ENCODE peak calls at places on chromosome 1, in five cellular contexts. Q, E, S, O and R are unnamed samples.

GRCh38 chr1:155134858-155135415 is 715 bp upstream of the SLC50A1 start:
- DNase-seq in Q (peak; percentile 95), O (peak; percentile 92), E (peak; percentile 93), S (peak; percentile 89), R (peak; percentile 87)

GRCh38 chr1:90944006-90944405 is 77.8 kb downstream of the ZNF644 start:
- DNase-seq in O (no peak), Q (no peak), S (no peak), E (no peak), R (no peak)

GRCh38 chr1:22822371-22822770 is 111.7 kb downstream of the EPHB2 start:
- DNase-seq in S (peak; percentile 41), Q (no peak), O (no peak), E (no peak), R (no peak)

GRCh38 chr1:155277896-155278688 is 829 bp downstream of the HCN3 start:
- DNase-seq in O (no peak), E (peak; percentile 78), Q (peak; percentile 74), S (peak; percentile 87), R (peak; percentile 100)

GRCh38 chr1:181012203-181012520 is 10.5 kb downstream of the STX6 start:
- DNase-seq in Q (no peak), S (no peak), E (no peak), O (no peak), R (no peak)

GRCh38 chr1:12063141-12064072 is at the start of gene TNFRSF8:
- DNase-seq in O (no peak), Q (no peak), S (no peak), E (no peak), R (peak; percentile 87)

GRCh38 chr1:5770981-5771765 is 221.1 kb downstream of the NPHP4 start:
- DNase-seq in E (no peak), S (no peak), O (no peak), Q (no peak), R (peak; percentile 86)

GRCh38 chr1:53089478-53090226 is 27.6 kb downstream of the PODN start:
- DNase-seq in O (no peak), Q (peak; percentile 54), S (no peak), E (peak; percentile 53), R (no peak)

GRCh38 chr1:24126023-24126671 is 14.2 kb upstream of the MYOM3 start:
- DNase-seq in Q (no peak), S (no peak), O (no peak), E (no peak), R (no peak)

GRCh38 chr1:162327144-162327790 is 49.4 kb downstream of the SPATA46 start:
- DNase-seq in Q (no peak), O (no peak), E (no peak), S (no peak), R (no peak)

GRCh38 chr1:234486858-234487830 is 8.2 kb upstream of the TARBP1 start:
- DNase-seq in S (peak; percentile 37), E (peak; percentile 54), Q (peak; percentile 35), O (no peak), R (no peak)

GRCh38 chr1:234478152-234478480 is 863 bp downstream of the TARBP1 start:
- DNase-seq in S (peak; percentile 95), Q (peak; percentile 81), E (peak; percentile 76), O (no peak), R (no peak)

GRCh38 chr1:112715264-112716053 is at the start of gene PPM1J:
- DNase-seq in O (peak; percentile 89), Q (peak; percentile 100), E (peak; percentile 100), S (peak; percentile 100), R (peak; percentile 100)

GRCh38 chr1:214332950-214333798 is 52.2 kb downstream of the SMYD2 start:
- DNase-seq in Q (peak; percentile 57), S (no peak), E (peak; percentile 52), O (peak; percentile 15), R (peak; percentile 87)

GRCh38 chr1:92655197-92655801 is 129.6 kb downstream of the EVI5 start:
- DNase-seq in S (no peak), O (no peak), E (no peak), Q (no peak), R (no peak)

GRCh38 chr1:22619808-22620207 is 16.6 kb upstream of the C1QA start:
- DNase-seq in S (no peak), Q (no peak), O (no peak), E (no peak), R (no peak)

GRCh38 chr1:178548108-178548507 is 35.2 kb downstream of the TEX35 start:
- DNase-seq in E (no peak), S (no peak), O (no peak), Q (no peak), R (no peak)

GRCh38 chr1:59985901-59986735 is 59.5 kb upstream of the CYP2J2 start:
- DNase-seq in Q (no peak), O (no peak), E (no peak), S (no peak), R (no peak)

DNA sequence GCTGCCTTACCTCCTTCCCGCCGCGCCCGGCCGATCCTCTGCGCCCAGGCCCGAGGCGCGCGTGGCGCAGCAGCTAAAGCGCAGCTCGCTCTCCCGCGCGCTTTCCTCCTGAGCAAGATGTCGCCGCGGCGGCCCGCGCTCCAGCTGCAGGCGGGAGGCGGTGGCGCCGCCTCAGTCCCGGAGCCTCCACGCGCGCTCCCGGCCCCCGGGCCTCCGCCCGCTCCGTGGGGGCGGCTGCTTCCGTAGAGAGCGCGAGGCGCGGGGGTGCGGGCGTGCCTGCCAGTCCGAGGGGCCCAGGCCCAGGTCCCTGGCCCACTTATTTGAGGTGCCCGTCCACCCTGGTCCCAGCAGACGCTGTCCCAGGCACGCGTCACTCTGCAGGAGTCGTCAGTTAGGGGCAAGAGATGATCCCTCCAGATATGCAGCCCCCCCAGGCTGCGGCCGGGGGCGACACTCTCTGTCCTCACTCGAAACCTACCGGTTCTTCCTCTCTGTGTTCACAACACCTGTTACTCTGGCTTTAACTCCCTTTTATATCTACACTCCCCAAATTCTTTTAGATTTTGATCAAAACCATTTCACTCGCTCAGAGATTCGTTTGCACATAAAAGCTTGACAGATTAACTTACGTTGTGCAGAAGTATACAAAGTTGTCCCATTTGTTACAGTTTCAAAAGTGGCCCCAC is at the start of gene CCSAP:
- DNase-seq in S (peak; percentile 93), Q (peak; percentile 63), E (peak; percentile 49), O (no peak), R (peak; percentile 75)
- TF ChIP-seq CTCF in S (no peak), Q (peak; percentile 6), E (no peak), O (no peak), R (no peak)

GRCh38 chr1:99764439-99764838 is 2.0 kb downstream of the FRRS1 start:
- DNase-seq in E (no peak), S (no peak), Q (no peak), O (no peak), R (no peak)
- H3K4me3 ChIP-seq in E (no peak overlapping the region), S (no peak overlapping the region), Q (no peak overlapping the region), O (peak overlapping the region; percentile 82), R (peak overlapping the region; percentile 68)

GRCh38 chr1:226355679-226356583 is 47.0 kb upstream of the LIN9 start:
- DNase-seq in S (no peak), O (no peak), Q (peak; percentile 42), E (no peak), R (no peak)

GRCh38 chr1:226357416-226357815 is 48.5 kb upstream of the LIN9 start:
- DNase-seq in Q (no peak), E (no peak), S (no peak), O (no peak), R (no peak)

GRCh38 chr1:226351709-226352108 is 42.7 kb upstream of the LIN9 start:
- DNase-seq in E (no peak), O (no peak), Q (no peak), S (no peak), R (no peak)

GRCh38 chr1:226353698-226354525 is 44.9 kb upstream of the LIN9 start:
- DNase-seq in O (no peak), S (no peak), E (no peak), Q (no peak), R (no peak)

DNA sequence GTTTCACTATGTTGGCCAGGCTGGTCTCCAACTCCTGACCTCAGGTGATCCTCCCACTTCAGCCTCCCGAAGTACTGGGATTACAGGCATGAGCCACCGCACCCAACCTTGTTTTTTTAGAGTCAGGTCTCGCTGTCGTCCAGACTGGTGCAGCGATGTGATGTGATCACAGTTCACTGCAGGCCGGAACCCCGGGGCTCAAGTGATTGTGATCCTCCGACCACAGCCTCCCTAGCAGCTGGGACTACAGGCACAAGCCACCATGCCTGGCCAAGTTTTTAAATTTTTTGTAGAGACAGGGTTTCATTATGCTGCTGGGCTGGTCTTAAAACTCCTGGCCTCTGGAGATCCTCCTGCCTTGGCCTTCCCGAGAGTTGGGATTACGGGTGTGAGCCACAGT is 46.1 kb upstream of the LIN9 start:
- DNase-seq in E (no peak), O (no peak), S (no peak), Q (no peak), R (no peak)
- H3K27ac ChIP-seq in E (no peak overlapping the region), O (no peak overlapping the region), S (no peak overlapping the region), Q (no peak overlapping the region), R (no peak overlapping the region)

DNA sequence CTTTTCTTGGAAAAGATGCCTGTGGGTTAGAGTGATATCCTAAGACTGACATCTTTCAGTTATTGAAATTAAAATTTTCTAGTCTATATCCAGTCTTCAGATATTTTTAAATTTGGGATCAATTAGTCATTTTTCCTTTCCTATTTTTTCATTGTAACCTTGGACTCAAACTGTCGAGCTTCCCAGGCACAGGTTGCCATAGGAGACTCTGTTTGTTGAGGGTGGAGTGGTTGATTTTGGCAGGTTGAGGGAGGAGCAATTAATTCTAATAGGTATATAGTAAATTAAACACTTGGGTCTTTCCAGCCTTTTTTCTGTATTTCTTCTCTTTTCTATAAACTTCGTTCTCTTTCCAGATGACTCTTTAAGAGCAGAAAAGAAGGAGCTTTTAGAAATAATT is 326.8 kb downstream of the ASTN1 start:
- DNase-seq in S (no peak), E (no peak), Q (no peak), O (no peak), R (no peak)
- TF ChIP-seq CTCF in S (no peak), E (no peak), Q (no peak), O (no peak), R (no peak)

GRCh38 chr1:14561014-14561693 is 37.3 kb upstream of the KAZN start:
- DNase-seq in E (no peak), Q (no peak), S (no peak), O (no peak), R (no peak)

GRCh38 chr1:14567903-14568302 is 30.6 kb upstream of the KAZN start:
- DNase-seq in E (no peak), Q (no peak), O (no peak), S (no peak), R (no peak)

GRCh38 chr1:14568716-14569115 is 29.8 kb upstream of the KAZN start:
- DNase-seq in Q (no peak), S (no peak), E (no peak), O (no peak), R (no peak)

GRCh38 chr1:14567056-14567455 is 31.4 kb upstream of the KAZN start:
- DNase-seq in Q (no peak), S (no peak), O (peak; percentile 8), E (no peak), R (peak; percentile 72)

GRCh38 chr1:14565076-14565475 is 33.4 kb upstream of the KAZN start:
- DNase-seq in S (no peak), Q (no peak), O (no peak), E (no peak), R (no peak)
- H3K4me3 ChIP-seq in S (no peak overlapping the region), Q (no peak overlapping the region), O (no peak overlapping the region), E (no peak overlapping the region), R (no peak overlapping the region)

GRCh38 chr1:223659711-223660110 is 5.8 kb downstream of the CAPN8 start:
- DNase-seq in Q (no peak), S (no peak), O (no peak), E (no peak), R (no peak)
- H3K27ac ChIP-seq in Q (no peak overlapping the region), S (no peak overlapping the region), O (no peak overlapping the region), E (no peak overlapping the region), R (no peak overlapping the region)

GRCh38 chr1:230978491-230979388 is at the start of the genes ARV1 and TTC13:
- DNase-seq in E (peak; percentile 98), O (peak; percentile 97), Q (peak; percentile 99), S (peak; percentile 100), R (peak; percentile 99)
- TF ChIP-seq CTCF in E (peak; percentile 26), O (peak; percentile 65), Q (peak; percentile 10), S (peak; percentile 77), R (peak; percentile 65)